ENCODE peak calls at places on chromosomes 2 and 18, in four cellular contexts. W, R, I and X are unnamed samples. For H3K4me1, the result is how much of the 10 kb centered on the place peaks cover.

GRCh38 chr2:130186391-130186790 is 4.3 kb downstream of the MZT2B start:
- DNase-seq in W (no peak), I (no peak), R (no peak), X (no peak)

GRCh38 chr2:230956827-230957755 is 32.0 kb upstream of the GPR55 start:
- DNase-seq in R (peak), W (peak), I (peak), X (peak)

GRCh38 chr2:223386984-223387383 is 215.2 kb downstream of the SCG2 start:
- DNase-seq in R (no peak), I (no peak), W (no peak), X (no peak)

GRCh38 chr18:63477972-63478371 is 1.2 kb downstream of the SERPINB5 start:
- DNase-seq in R (no peak), W (peak), I (no peak), X (no peak)

GRCh38 chr18:79030680-79031079 is 38.5 kb upstream of the ATP9B start:
- DNase-seq in W (no peak), I (no peak), R (no peak), X (no peak)

GRCh38 chr2:157173740-157174184 is 83.7 kb upstream of the GALNT5 start:
- DNase-seq in W (peak), I (no peak), R (no peak), X (no peak)

GRCh38 chr18:29841631-29842030 is 1200.9 kb downstream of the DSC3 start:
- DNase-seq in W (no peak), R (no peak), I (no peak), X (no peak)

GRCh38 chr2:134866498-134867099 is 28.2 kb downstream of the ACMSD start:
- DNase-seq in I (no peak), R (no peak), W (no peak), X (peak)

GRCh38 chr2:151974997-151975396 is 123.8 kb downstream of the CACNB4 start:
- DNase-seq in R (no peak), I (no peak), W (no peak), X (peak)

GRCh38 chr2:137912358-137912757 is 51.9 kb upstream of the HNMT start:
- DNase-seq in W (no peak), I (no peak), R (no peak), X (no peak)

GRCh38 chr2:216222650-216223352 is 113.7 kb downstream of the XRCC5 start:
- DNase-seq in I (peak), W (no peak), R (no peak), X (no peak)
- H3K27ac ChIP-seq in I (no peak), W (no peak), R (no peak), X (no peak)

DNA sequence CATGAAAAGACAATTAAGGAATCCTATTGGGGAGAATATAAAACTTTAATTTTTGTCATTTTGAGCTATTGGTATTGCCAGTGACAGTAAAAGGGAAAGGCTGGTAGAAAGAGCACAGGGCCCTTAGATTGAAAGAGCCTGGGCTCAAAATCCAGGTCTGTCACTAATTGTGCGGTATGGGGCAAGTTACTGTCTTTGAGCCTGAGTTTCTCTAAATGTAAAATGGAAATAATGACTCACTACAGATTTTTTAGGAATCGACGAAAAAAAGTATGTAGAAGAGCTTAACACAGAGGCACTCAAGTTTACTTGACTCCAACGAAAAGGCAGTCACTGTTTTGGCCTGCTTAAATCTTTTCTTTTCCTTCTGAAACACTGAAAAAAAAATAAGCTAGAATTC is 7.0 kb downstream of the NDUFV2 start:
- DNase-seq in W (no peak), R (no peak), I (no peak), X (no peak)
- H3K4me1 ChIP-seq in W (under half), R (under half), I (under half), X (half or more)

DNA sequence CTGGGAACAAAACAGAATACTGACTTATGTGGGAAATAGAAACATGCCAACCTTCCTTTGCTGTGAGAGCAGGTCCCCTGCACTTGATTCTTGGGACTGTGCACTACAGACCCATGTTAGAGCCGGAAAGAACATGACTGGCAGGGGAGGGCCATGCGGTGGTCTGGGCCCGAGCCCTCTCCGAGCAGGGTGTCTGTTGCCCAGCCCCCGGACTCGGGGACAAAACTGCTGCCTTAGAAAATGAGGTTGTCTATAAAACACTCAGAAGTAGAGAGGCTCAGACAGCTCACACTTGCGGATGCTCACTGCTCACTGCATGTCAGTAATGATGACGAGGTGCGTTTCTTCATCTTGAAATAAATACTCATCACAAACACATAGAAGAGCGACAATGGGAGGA is 270.7 kb upstream of the HDAC4 start:
- DNase-seq in I (no peak), W (no peak), R (no peak), X (no peak)
- H3K27ac ChIP-seq in I (no peak), W (no peak), R (no peak), X (no peak)

DNA sequence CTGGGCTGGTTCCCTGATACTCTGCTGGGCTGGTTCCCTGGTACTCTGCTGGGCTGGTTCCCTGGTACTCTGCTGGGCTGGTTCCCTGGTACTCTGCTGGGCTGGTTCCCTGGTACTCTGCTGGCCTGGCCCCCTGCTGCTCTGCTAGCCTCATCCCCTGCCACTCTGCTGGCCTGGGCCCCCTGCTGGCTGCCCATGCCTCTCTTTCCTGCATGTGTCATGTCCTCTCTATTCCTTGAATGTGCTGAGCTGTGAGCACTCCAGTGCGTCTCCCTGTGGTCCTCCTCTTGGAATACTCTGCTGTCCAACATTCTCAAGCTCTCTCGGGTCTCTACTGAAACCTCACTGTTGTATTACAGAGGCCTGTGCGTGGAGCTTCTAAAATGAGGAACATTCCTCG is 216.3 kb downstream of the RNF144A start:
- DNase-seq in W (no peak), I (peak), R (no peak), X (peak)
- H3K4me1 ChIP-seq in W (under half), I (under half), R (under half), X (under half)

GRCh38 chr2:195514365-195514764 is 142.7 kb upstream of the SLC39A10 start:
- DNase-seq in I (no peak), W (no peak), R (no peak), X (no peak)
- H3K27ac ChIP-seq in I (no peak), W (no peak), R (no peak), X (no peak)

DNA sequence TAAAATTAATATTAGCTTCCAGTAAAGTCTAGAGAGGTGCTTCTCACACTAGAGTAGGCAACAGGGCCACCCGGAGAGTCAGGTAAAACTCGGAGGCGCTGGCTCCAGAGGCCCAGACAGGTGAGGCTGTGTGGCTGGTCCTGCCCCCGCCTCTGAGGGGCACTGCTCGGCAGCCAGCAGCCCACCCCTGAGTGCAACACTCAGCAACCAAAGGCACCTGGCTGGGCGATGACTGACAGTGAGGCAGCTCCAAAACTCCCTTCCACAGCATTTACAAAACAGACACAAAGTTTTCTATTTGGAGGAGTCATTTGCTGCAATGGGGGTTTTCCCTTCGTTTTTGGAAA is 138.8 kb upstream of the ID2 start:
- DNase-seq in R (peak), I (peak), W (no peak), X (no peak)
- H3K4me1 ChIP-seq in R (under half), I (under half), W (under half), X (under half)

GRCh38 chr2:148526509-148527346 is 117.8 kb upstream of the EPC2 start:
- DNase-seq in I (peak), W (no peak), R (no peak), X (no peak)
- H3K27ac ChIP-seq in I (no peak), W (no peak), R (no peak), X (no peak)

GRCh38 chr2:143151111-143151752 is 22.0 kb downstream of the ARHGAP15 start:
- DNase-seq in I (no peak), R (no peak), W (no peak), X (no peak)
- H3K4me1 ChIP-seq in I (under half), R (under half), W (under half), X (under half)

DNA sequence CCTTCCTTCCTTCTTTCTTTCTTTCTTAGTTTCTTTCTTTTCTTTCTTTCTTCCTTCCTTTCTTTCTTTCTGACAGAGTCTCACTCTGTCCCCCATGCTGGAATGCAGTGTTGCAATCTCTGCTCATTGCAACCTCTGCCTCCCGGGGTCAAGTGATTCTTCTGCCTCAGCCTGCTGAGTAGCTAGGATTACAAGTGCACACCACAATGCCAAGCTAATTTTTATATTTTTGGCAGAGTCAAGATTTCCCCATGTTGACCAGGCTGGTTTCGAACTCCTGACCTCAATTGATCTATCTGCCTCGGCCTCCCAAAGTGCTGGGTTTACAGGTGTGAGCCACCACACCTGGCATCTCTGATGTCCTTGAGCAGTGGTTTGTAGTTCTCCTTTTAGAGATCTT is 48.5 kb downstream of the IL1R2 start:
- DNase-seq in R (no peak), I (no peak), W (no peak), X (peak)
- H3K27ac ChIP-seq in R (no peak), I (no peak), W (no peak), X (no peak)

DNA sequence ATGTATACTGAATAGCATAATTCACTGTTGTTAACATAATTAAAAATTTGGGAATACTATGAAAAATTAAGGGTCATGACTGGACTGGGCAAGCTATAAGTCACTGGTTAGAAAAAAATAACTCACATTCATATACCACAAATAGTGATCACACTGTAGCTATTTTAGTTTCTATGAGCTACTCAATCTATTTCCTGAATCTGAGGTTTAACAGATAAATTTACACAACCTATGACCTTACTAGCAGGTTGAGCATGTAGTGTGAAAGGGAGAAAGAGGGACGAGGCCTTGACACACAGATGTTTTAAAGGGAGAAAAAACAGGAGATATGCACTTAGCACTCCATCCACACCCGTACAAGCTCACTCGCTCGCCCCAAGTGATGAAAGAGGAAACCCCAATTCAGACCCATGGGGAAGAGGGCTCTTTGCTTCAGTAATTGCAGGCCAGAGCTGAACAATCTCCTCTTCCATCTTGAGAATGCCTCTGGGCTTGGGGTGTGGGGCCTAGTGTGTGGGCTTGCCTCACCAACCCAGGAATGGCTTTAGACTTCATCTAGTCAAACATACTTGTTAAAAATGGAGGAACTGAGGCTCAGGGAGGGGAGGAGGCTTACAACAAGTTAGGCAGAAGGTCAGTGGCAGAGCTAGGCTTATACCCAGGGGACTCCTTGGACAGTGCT is 10.7 kb downstream of the CYRIA start:
- DNase-seq in W (no peak), I (no peak), R (no peak), X (peak)
- H3K4me1 ChIP-seq in W (under half), I (under half), R (under half), X (half or more)